ENCODE peak calls at places on chromosomes 4 and X, in eight cellular contexts. One of them, this sample, is unnamed.

GRCh38 chrX:11970935-11971334 is 167.3 kb upstream of the FRMPD4 start:
- DNase-seq in astrocyte: peak; percentile 12
- DNase-seq in HTR-8/SVneo: no peak
- DNase-seq in cardiac septum: no peak
- DNase-seq in EH: peak; percentile 32
- DNase-seq in fibroblast of mammary gland: peak; percentile 46
- DNase-seq in T follicular helper cell: no peak
- DNase-seq in ureter: no peak
- DNase-seq in this sample: no peak

GRCh38 chrX:114580336-114580735 is 3.5 kb upstream of the HTR2C start:
- DNase-seq in astrocyte: no peak
- DNase-seq in cardiac septum: no peak
- DNase-seq in T follicular helper cell: no peak
- DNase-seq in HTR-8/SVneo: no peak
- DNase-seq in ureter: no peak
- DNase-seq in EH: no peak
- DNase-seq in fibroblast of mammary gland: no peak
- DNase-seq in this sample: no peak

GRCh38 chr4:134812611-134813010 is 611.0 kb upstream of the PABPC4L start:
- DNase-seq in EH: peak; percentile 54
- DNase-seq in astrocyte: no peak
- DNase-seq in cardiac septum: no peak
- DNase-seq in ureter: no peak
- DNase-seq in fibroblast of mammary gland: no peak
- DNase-seq in T follicular helper cell: no peak
- DNase-seq in HTR-8/SVneo: no peak
- DNase-seq in this sample: no peak

GRCh38 chrX:134236690-134237362 is at the start of gene CCDC160:
- DNase-seq in ureter: no peak
- DNase-seq in fibroblast of mammary gland: peak; percentile 4
- DNase-seq in astrocyte: peak; percentile 9
- DNase-seq in cardiac septum: no peak
- DNase-seq in EH: peak; percentile 24
- DNase-seq in T follicular helper cell: no peak
- DNase-seq in HTR-8/SVneo: peak; percentile 6
- DNase-seq in this sample: no peak

GRCh38 chrX:14676431-14676830 is 147.1 kb downstream of the GLRA2 start:
- DNase-seq in fibroblast of mammary gland: peak; percentile 17
- DNase-seq in ureter: no peak
- DNase-seq in T follicular helper cell: no peak
- DNase-seq in EH: peak; percentile 51
- DNase-seq in astrocyte: peak; percentile 1
- DNase-seq in cardiac septum: no peak
- DNase-seq in HTR-8/SVneo: no peak
- DNase-seq in this sample: no peak

GRCh38 chrX:150127216-150127615 is 188.9 kb upstream of the EOLA2 start:
- DNase-seq in fibroblast of mammary gland: no peak
- DNase-seq in EH: no peak
- DNase-seq in HTR-8/SVneo: no peak
- DNase-seq in cardiac septum: no peak
- DNase-seq in astrocyte: no peak
- DNase-seq in ureter: no peak
- DNase-seq in T follicular helper cell: no peak
- DNase-seq in this sample: no peak

GRCh38 chrX:37712458-37712857 is 26.9 kb downstream of the XK start:
- DNase-seq in HTR-8/SVneo: no peak
- DNase-seq in T follicular helper cell: no peak
- DNase-seq in astrocyte: peak; percentile 40
- DNase-seq in cardiac septum: no peak
- DNase-seq in fibroblast of mammary gland: no peak
- DNase-seq in EH: no peak
- DNase-seq in ureter: no peak
- DNase-seq in this sample: no peak

GRCh38 chr4:168857546-168858314 is 152.3 kb downstream of the CBR4 start:
- DNase-seq in T follicular helper cell: no peak
- DNase-seq in HTR-8/SVneo: no peak
- DNase-seq in astrocyte: peak; percentile 87
- DNase-seq in fibroblast of mammary gland: peak; percentile 74
- DNase-seq in ureter: no peak
- DNase-seq in EH: peak; percentile 88
- DNase-seq in cardiac septum: no peak
- DNase-seq in this sample: no peak

GRCh38 chr4:129929052-129929451 is 833.1 kb downstream of the C4orf33 start:
- DNase-seq in HTR-8/SVneo: peak; percentile 12
- DNase-seq in fibroblast of mammary gland: peak; percentile 1
- DNase-seq in cardiac septum: no peak
- DNase-seq in EH: no peak
- DNase-seq in T follicular helper cell: no peak
- DNase-seq in ureter: no peak
- DNase-seq in astrocyte: no peak
- DNase-seq in this sample: no peak

GRCh38 chr4:3384391-3384770 is 57.4 kb upstream of the HGFAC start:
- DNase-seq in cardiac septum: no peak
- DNase-seq in ureter: peak; percentile 65
- DNase-seq in astrocyte: no peak
- DNase-seq in HTR-8/SVneo: no peak
- DNase-seq in fibroblast of mammary gland: no peak
- DNase-seq in T follicular helper cell: no peak
- DNase-seq in EH: no peak
- DNase-seq in this sample: peak; percentile 70

GRCh38 chr4:149140841-149141240 is 674.8 kb downstream of the IQCM start:
- DNase-seq in T follicular helper cell: no peak
- DNase-seq in ureter: no peak
- DNase-seq in astrocyte: no peak
- DNase-seq in HTR-8/SVneo: no peak
- DNase-seq in EH: peak; percentile 6
- DNase-seq in fibroblast of mammary gland: peak; percentile 40
- DNase-seq in cardiac septum: no peak
- DNase-seq in this sample: no peak

GRCh38 chr4:159682996-159683395 is 580.1 kb downstream of the RAPGEF2 start:
- DNase-seq in cardiac septum: no peak
- DNase-seq in T follicular helper cell: no peak
- DNase-seq in astrocyte: peak; percentile 8
- DNase-seq in ureter: no peak
- DNase-seq in fibroblast of mammary gland: no peak
- DNase-seq in EH: no peak
- DNase-seq in HTR-8/SVneo: no peak
- DNase-seq in this sample: no peak

GRCh38 chrX:138127314-138127713 is 561.4 kb downstream of the ZIC3 start:
- DNase-seq in HTR-8/SVneo: no peak
- DNase-seq in astrocyte: peak; percentile 47
- DNase-seq in fibroblast of mammary gland: peak; percentile 5
- DNase-seq in cardiac septum: no peak
- DNase-seq in ureter: no peak
- DNase-seq in T follicular helper cell: no peak
- DNase-seq in EH: no peak
- DNase-seq in this sample: no peak